ENCODE peak calls at places on chromosomes 16 and 17, in five cellular contexts. Z, P, R, D and L are unnamed samples.

GRCh38 chr16:55487048-55487803 is 8.2 kb downstream of the MMP2 start:
- DNase-seq in D (peak), P (peak), R (no peak), Z (no peak), L (no peak)

GRCh38 chr16:16092925-16093624 is 130.2 kb downstream of the ABCC6 start:
- DNase-seq in Z (no peak), R (no peak), D (peak), P (peak), L (no peak)

GRCh38 chr17:80694992-80695912 is 150.6 kb downstream of the RPTOR start:
- DNase-seq in Z (peak), R (no peak), D (no peak), P (no peak), L (no peak)

GRCh38 chr17:30248786-30249185 is 13.3 kb upstream of the SLC6A4 start:
- DNase-seq in P (no peak), Z (no peak), D (no peak), R (no peak), L (no peak)

GRCh38 chr17:16419074-16419928 is 3.9 kb downstream of the TRPV2 start:
- DNase-seq in P (peak), Z (peak), D (peak), R (no peak), L (no peak)

GRCh38 chr17:36600936-36601302 is 464 bp upstream of the MRM1 start:
- DNase-seq in P (no peak), D (no peak), Z (no peak), R (no peak), L (no peak)

GRCh38 chr17:44916781-44917241 is 1.5 kb upstream of the GFAP start:
- DNase-seq in R (peak), D (no peak), P (no peak), Z (peak), L (no peak)

GRCh38 chr16:23148166-23148512 is 1.1 kb downstream of the USP31 start:
- DNase-seq in D (no peak), R (no peak), P (no peak), Z (no peak), L (no peak)

GRCh38 chr16:27824006-27824405 is 239.5 kb downstream of the GSG1L start:
- DNase-seq in P (no peak), D (no peak), R (no peak), Z (no peak), L (no peak)

GRCh38 chr17:28575126-28575795 is 1.4 kb downstream of the ALDOC start:
- DNase-seq in Z (no peak), D (no peak), R (peak), P (no peak), L (no peak)

GRCh38 chr16:30032083-30032819 is 1.2 kb upstream of the TLCD3B start:
- DNase-seq in Z (peak), R (no peak), P (peak), D (peak), L (peak)

GRCh38 chr17:50865060-50865867 is 890 bp downstream of the TOB1 start:
- DNase-seq in D (peak), Z (peak), P (peak), R (peak), L (no peak)

GRCh38 chr17:27569257-27569722 is 61.7 kb upstream of the LGALS9 start:
- DNase-seq in D (no peak), P (peak), R (no peak), Z (peak), L (no peak)

GRCh38 chr17:2084129-2084765 is 29.3 kb downstream of the HIC1 start:
- DNase-seq in P (peak), Z (no peak), R (peak), D (peak), L (no peak)

GRCh38 chr16:69829338-69829737 is 67.2 kb downstream of the WWP2 start:
- DNase-seq in P (no peak), Z (no peak), R (no peak), D (no peak), L (no peak)

GRCh38 chr17:32755045-32755805 is 121.7 kb downstream of the MYO1D start:
- DNase-seq in R (no peak), D (peak), Z (no peak), P (peak), L (no peak)
- TF ChIP-seq CTCF in R (peak), D (peak), Z (peak), P (peak), L (peak)

GRCh38 chr17:77492446-77493237 is 351.9 kb downstream of the SEC14L1 start:
- DNase-seq in R (no peak), Z (no peak), P (no peak), D (no peak), L (no peak)
- TF ChIP-seq CTCF in R (no peak), Z (no peak), P (no peak), D (no peak), L (no peak)

DNA sequence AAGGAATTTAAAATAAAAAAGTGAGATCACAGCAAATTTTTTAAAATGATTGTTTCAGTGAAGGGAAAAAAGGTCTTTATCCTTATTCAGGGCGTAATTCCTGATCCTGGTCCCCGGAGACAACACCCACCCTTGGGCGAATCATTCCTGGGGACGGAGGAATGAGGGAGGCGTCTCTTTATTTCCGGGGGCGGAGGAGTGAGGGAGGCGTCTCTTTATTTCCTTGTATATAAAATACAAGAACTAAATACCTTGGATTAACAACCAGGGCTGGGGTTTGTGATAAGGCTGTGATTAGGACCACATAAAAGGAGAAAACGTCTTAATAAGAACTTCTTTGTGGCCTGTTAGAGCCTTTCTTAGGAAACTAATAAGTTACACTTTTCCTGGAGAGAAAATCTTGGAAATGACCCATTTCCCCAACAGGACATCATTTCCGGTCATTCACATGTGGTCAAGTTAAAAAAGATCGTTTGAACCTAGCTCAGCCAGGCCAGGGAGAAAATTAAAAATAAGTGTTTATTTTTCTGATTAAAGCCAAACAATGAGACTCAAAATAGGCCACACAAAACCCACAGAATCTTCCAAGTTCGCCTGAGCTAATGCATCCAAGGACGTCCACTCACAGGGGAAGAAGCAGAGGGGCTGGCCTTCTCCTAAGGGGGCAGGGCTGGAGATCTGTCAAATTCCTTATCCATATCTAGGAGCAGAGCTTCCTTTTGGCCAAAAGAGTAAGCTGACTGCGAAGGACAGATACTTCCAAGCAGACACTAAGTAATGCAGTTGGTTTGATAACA is 98.1 kb downstream of the MRM3 start:
- DNase-seq in Z (peak), D (peak), P (peak), R (peak), L (no peak)
- TF ChIP-seq CTCF in Z (no peak), D (no peak), P (no peak), R (no peak), L (no peak)

GRCh38 chr17:57665128-57665527 is 80.0 kb downstream of the CCDC182 start:
- DNase-seq in D (no peak), Z (no peak), R (no peak), P (peak), L (no peak)

GRCh38 chr17:57665696-57666095 is 79.4 kb downstream of the CCDC182 start:
- DNase-seq in P (no peak), Z (no peak), R (peak), D (no peak), L (no peak)

GRCh38 chr17:57663326-57664070 is 81.6 kb downstream of the CCDC182 start:
- DNase-seq in D (no peak), R (no peak), Z (no peak), P (peak), L (no peak)

GRCh38 chr17:57662021-57662420 is 83.1 kb downstream of the CCDC182 start:
- DNase-seq in P (no peak), Z (no peak), D (no peak), R (no peak), L (no peak)

DNA sequence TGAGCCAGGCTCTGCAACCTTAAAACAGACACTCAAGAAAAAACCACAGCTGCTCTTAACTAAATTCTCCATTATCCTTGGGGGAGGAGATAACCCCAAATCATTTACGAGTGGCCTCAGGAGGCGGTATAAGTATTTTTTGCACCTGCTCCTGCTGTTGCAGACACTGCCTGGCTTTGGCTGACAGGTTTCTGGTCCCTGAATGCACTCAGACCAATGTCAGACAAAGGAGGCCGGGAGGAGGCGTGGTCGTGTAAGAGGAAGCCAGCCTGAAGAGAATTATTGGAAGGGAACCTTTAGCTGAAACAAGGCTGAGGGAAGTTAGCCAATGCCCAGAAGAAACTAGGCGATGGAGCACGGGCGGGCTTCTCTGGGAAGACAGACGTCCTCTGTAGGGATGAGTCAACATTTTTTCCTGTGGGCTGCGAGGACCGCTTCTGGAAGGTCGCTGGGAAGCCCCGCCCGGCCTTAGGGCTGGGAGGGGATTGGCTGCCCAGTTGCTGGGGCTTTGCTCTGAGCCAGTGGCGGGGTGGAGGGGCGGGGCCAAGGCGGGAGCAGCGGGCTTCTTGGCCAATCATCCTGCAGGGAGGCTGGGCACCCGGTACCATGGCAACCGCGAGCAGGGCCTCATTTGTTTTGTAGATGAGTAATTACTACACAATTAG is 82.3 kb downstream of the CCDC182 start:
- DNase-seq in Z (peak), D (peak), R (peak), P (peak), L (peak)
- TF ChIP-seq CTCF in Z (no peak), D (no peak), R (peak), P (no peak), L (no peak)

GRCh38 chr17:17859909-17860760 is 23.3 kb upstream of the SREBF1 start:
- DNase-seq in P (peak), R (peak), D (peak), Z (peak), L (no peak)
- TF ChIP-seq CTCF in P (peak), R (peak), D (peak), Z (peak), L (peak)